ENCODE peak calls at places on chromosomes 6 and 20, in seven cellular contexts. One of them, this sample, is unnamed.

GRCh38 chr20:21450572-21450971 is 53.2 kb upstream of the NKX2-4 start:
- DNase-seq in A549: peak; percentile 22
- DNase-seq in H1: no peak
- DNase-seq in HepG2: peak; percentile 17
- DNase-seq in upper lobe of left lung: no peak
- DNase-seq in tibial nerve: no peak
- DNase-seq in ovary: no peak
- DNase-seq in this sample: no peak

GRCh38 chr6:147209762-147210449 is 5.7 kb downstream of the STXBP5 start:
- DNase-seq in A549: no peak
- DNase-seq in H1: no peak
- DNase-seq in HepG2: no peak
- DNase-seq in upper lobe of left lung: no peak
- DNase-seq in tibial nerve: no peak
- DNase-seq in ovary: no peak
- DNase-seq in this sample: no peak

GRCh38 chr6:88631830-88632229 is 331.6 kb downstream of the RNGTT start:
- DNase-seq in A549: no peak
- DNase-seq in H1: no peak
- DNase-seq in HepG2: no peak
- DNase-seq in upper lobe of left lung: no peak
- DNase-seq in tibial nerve: no peak
- DNase-seq in ovary: no peak
- DNase-seq in this sample: no peak

GRCh38 chr6:44898296-44898930 is 429.7 kb upstream of the RUNX2 start:
- DNase-seq in A549: no peak
- DNase-seq in H1: peak; percentile 43
- DNase-seq in HepG2: no peak
- DNase-seq in upper lobe of left lung: peak; percentile 42
- DNase-seq in tibial nerve: no peak
- DNase-seq in ovary: no peak
- DNase-seq in this sample: no peak

GRCh38 chr6:105402090-105402980 is 547 bp downstream of the PREP start:
- DNase-seq in A549: peak; percentile 41
- DNase-seq in H1: peak; percentile 78
- DNase-seq in HepG2: peak; percentile 25
- DNase-seq in upper lobe of left lung: no peak
- DNase-seq in tibial nerve: peak; percentile 26
- DNase-seq in ovary: no peak
- DNase-seq in this sample: peak; percentile 65

GRCh38 chr6:37569999-37570776 is 70.5 kb upstream of the CCDC167 start:
- DNase-seq in A549: no peak
- DNase-seq in H1: no peak
- DNase-seq in HepG2: no peak
- DNase-seq in upper lobe of left lung: no peak
- DNase-seq in tibial nerve: no peak
- DNase-seq in ovary: no peak
- DNase-seq in this sample: no peak

GRCh38 chr6:105459049-105459448 is 56.2 kb upstream of the PREP start:
- DNase-seq in A549: no peak
- DNase-seq in H1: no peak
- DNase-seq in HepG2: no peak
- DNase-seq in upper lobe of left lung: no peak
- DNase-seq in tibial nerve: no peak
- DNase-seq in ovary: no peak
- DNase-seq in this sample: no peak

GRCh38 chr20:31670371-31671228 is 32.9 kb downstream of the COX4I2 start:
- DNase-seq in A549: no peak
- DNase-seq in H1: no peak
- DNase-seq in HepG2: no peak
- DNase-seq in upper lobe of left lung: no peak
- DNase-seq in tibial nerve: peak; percentile 44
- DNase-seq in ovary: no peak
- DNase-seq in this sample: peak; percentile 87

GRCh38 chr20:3721912-3722311 is 9.5 kb upstream of the SIGLEC1 start:
- DNase-seq in A549: no peak
- DNase-seq in H1: no peak
- DNase-seq in HepG2: no peak
- DNase-seq in upper lobe of left lung: no peak
- DNase-seq in tibial nerve: no peak
- DNase-seq in ovary: no peak
- DNase-seq in this sample: no peak

GRCh38 chr6:33672808-33673207 is 38.7 kb downstream of the UQCC2 start:
- DNase-seq in A549: peak; percentile 85
- DNase-seq in H1: no peak
- DNase-seq in HepG2: peak; percentile 78
- DNase-seq in upper lobe of left lung: no peak
- DNase-seq in tibial nerve: peak; percentile 92
- DNase-seq in ovary: peak; percentile 84
- DNase-seq in this sample: no peak

GRCh38 chr6:47047479-47048411 is 5.6 kb upstream of the ADGRF1 start:
- DNase-seq in A549: peak; percentile 83
- DNase-seq in H1: peak; percentile 56
- DNase-seq in HepG2: peak; percentile 95
- DNase-seq in upper lobe of left lung: no peak
- DNase-seq in tibial nerve: peak; percentile 74
- DNase-seq in ovary: peak; percentile 21
- DNase-seq in this sample: no peak

GRCh38 chr6:135600086-135600702 is 102.7 kb upstream of the AHI1 start:
- DNase-seq in A549: no peak
- DNase-seq in H1: no peak
- DNase-seq in HepG2: no peak
- DNase-seq in upper lobe of left lung: no peak
- DNase-seq in tibial nerve: no peak
- DNase-seq in ovary: no peak
- DNase-seq in this sample: no peak

GRCh38 chr6:9766240-9766915 is 648.5 kb downstream of the TFAP2A start:
- DNase-seq in A549: peak; percentile 60
- DNase-seq in H1: no peak
- DNase-seq in HepG2: no peak
- DNase-seq in upper lobe of left lung: no peak
- DNase-seq in tibial nerve: no peak
- DNase-seq in ovary: no peak
- DNase-seq in this sample: no peak

GRCh38 chr6:31139599-31139998 is 733 bp upstream of the PSORS1C2 start:
- DNase-seq in A549: peak; percentile 22
- DNase-seq in H1: no peak
- DNase-seq in HepG2: no peak
- DNase-seq in upper lobe of left lung: no peak
- DNase-seq in tibial nerve: no peak
- DNase-seq in ovary: no peak
- DNase-seq in this sample: no peak

GRCh38 chr6:147904416-147904815 is 395.9 kb downstream of the SAMD5 start:
- DNase-seq in A549: no peak
- DNase-seq in H1: no peak
- DNase-seq in HepG2: no peak
- DNase-seq in upper lobe of left lung: no peak
- DNase-seq in tibial nerve: no peak
- DNase-seq in ovary: no peak
- DNase-seq in this sample: no peak

GRCh38 chr20:17568045-17568788 is 1.7 kb upstream of the DSTN start:
- DNase-seq in A549: no peak
- DNase-seq in H1: no peak
- DNase-seq in HepG2: no peak
- DNase-seq in upper lobe of left lung: no peak
- DNase-seq in tibial nerve: no peak
- DNase-seq in ovary: no peak
- DNase-seq in this sample: no peak

GRCh38 chr6:75755704-75756103 is 6.7 kb downstream of the MYO6 start:
- DNase-seq in A549: no peak
- DNase-seq in H1: no peak
- DNase-seq in HepG2: no peak
- DNase-seq in upper lobe of left lung: no peak
- DNase-seq in tibial nerve: no peak
- DNase-seq in ovary: no peak
- DNase-seq in this sample: no peak

GRCh38 chr20:24018796-24019195 is 30.2 kb upstream of the GGTLC1 start:
- DNase-seq in A549: peak; percentile 49
- DNase-seq in H1: no peak
- DNase-seq in HepG2: no peak
- DNase-seq in upper lobe of left lung: no peak
- DNase-seq in tibial nerve: no peak
- DNase-seq in ovary: no peak
- DNase-seq in this sample: no peak

GRCh38 chr6:82078286-82078908 is 169.1 kb downstream of the IBTK start:
- DNase-seq in A549: no peak
- DNase-seq in H1: no peak
- DNase-seq in HepG2: no peak
- DNase-seq in upper lobe of left lung: no peak
- DNase-seq in tibial nerve: no peak
- DNase-seq in ovary: no peak
- DNase-seq in this sample: no peak

GRCh38 chr20:1001981-1002681 is at the start of gene RSPO4:
- DNase-seq in A549: no peak
- DNase-seq in H1: peak; percentile 66
- DNase-seq in HepG2: no peak
- DNase-seq in upper lobe of left lung: peak; percentile 86
- DNase-seq in tibial nerve: no peak
- DNase-seq in ovary: no peak
- DNase-seq in this sample: peak; percentile 49

GRCh38 chr6:12064538-12064937 is 52.4 kb downstream of the HIVEP1 start:
- DNase-seq in A549: no peak
- DNase-seq in H1: no peak
- DNase-seq in HepG2: no peak
- DNase-seq in upper lobe of left lung: no peak
- DNase-seq in tibial nerve: no peak
- DNase-seq in ovary: no peak
- DNase-seq in this sample: no peak

GRCh38 chr6:11110921-11111768 is at the start of gene ERVFRD-1:
- DNase-seq in A549: no peak
- DNase-seq in H1: peak; percentile 38
- DNase-seq in HepG2: no peak
- DNase-seq in upper lobe of left lung: no peak
- DNase-seq in tibial nerve: no peak
- DNase-seq in ovary: no peak
- DNase-seq in this sample: no peak

GRCh38 chr20:25320035-25320800 is 70.4 kb downstream of the ABHD12 start:
- DNase-seq in A549: no peak
- DNase-seq in H1: no peak
- DNase-seq in HepG2: no peak
- DNase-seq in upper lobe of left lung: no peak
- DNase-seq in tibial nerve: no peak
- DNase-seq in ovary: no peak
- DNase-seq in this sample: peak; percentile 48
- TF ChIP-seq EP300 in A549: no peak
- TF ChIP-seq EP300 in H1: no peak
- TF ChIP-seq EP300 in HepG2: no peak
- TF ChIP-seq EP300 in upper lobe of left lung: no peak
- TF ChIP-seq EP300 in tibial nerve: no peak
- TF ChIP-seq EP300 in ovary: no peak
- TF ChIP-seq EP300 in this sample: no peak

DNA sequence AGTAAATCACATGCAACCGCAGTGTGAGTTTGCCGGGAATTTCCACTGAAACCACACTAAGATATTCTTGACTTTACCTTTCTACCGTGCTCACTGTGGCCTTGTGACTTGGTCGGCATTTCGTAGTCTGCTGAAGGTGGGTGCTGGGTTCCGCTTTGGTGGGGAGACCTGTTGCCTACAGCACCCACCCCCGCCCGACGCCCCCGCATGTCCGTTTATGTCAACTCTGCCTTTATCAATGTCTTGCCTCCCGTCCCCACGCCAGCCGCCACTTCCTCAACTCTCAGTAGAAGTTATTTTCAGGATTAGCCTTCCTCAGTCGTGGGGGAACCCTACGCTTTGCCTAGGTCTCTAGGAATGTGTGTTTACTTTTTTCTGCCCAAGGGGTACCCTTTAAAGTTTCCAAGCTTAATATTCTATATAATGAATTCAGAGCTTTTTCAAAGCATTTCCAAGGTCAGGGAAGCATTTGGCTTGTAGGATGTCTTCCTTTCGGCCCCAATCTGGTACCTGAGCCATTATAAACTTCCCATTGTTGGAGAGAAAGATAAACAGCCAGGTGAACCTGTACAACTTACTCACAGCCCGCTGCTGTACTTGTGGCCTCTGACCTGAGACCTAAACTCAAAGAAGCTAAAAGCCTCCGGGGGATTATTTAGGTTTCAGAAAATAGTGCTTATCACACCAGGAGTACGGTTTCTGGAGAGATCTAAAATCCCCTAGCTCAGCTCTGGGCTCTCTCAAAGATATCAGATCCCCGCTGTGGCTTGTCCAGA is 54.2 kb downstream of the TBC1D7 start:
- DNase-seq in A549: no peak
- DNase-seq in H1: no peak
- DNase-seq in HepG2: no peak
- DNase-seq in upper lobe of left lung: peak; percentile 83
- DNase-seq in tibial nerve: no peak
- DNase-seq in ovary: no peak
- DNase-seq in this sample: no peak
- TF ChIP-seq EP300 in A549: no peak
- TF ChIP-seq EP300 in H1: no peak
- TF ChIP-seq EP300 in HepG2: no peak
- TF ChIP-seq EP300 in upper lobe of left lung: no peak
- TF ChIP-seq EP300 in tibial nerve: no peak
- TF ChIP-seq EP300 in ovary: no peak
- TF ChIP-seq EP300 in this sample: no peak

DNA sequence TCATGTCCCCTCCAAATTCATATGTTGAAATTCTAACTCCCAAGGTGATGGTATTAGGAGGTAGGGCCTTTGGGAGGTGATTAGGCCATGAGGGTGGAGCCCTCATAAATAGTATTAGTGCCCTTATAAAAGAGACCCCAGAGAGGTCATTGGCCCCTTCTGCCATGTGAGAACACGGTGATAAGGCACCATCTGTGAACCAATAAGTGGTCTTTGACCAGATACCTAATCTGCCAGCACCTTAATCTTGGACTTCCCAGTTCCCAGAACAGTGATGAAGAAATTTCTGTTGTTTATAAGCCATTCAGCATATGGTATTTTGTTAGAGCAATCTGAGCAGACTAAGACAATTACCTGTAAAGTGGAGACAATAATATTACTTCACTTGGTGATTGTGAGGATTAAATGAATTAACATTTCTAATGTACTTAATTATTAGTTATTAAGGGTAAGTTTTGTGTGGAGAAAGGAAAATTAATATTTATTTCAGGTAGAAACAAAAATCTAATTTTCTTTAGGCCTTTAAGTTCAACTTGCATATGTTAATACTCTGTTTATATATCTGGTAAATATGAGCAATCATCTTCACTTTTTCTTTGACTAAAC is 7.1 kb downstream of the RNF182 start:
- DNase-seq in A549: no peak
- DNase-seq in H1: no peak
- DNase-seq in HepG2: no peak
- DNase-seq in upper lobe of left lung: no peak
- DNase-seq in tibial nerve: no peak
- DNase-seq in ovary: no peak
- DNase-seq in this sample: no peak
- TF ChIP-seq EP300 in A549: no peak
- TF ChIP-seq EP300 in H1: no peak
- TF ChIP-seq EP300 in HepG2: no peak
- TF ChIP-seq EP300 in upper lobe of left lung: no peak
- TF ChIP-seq EP300 in tibial nerve: no peak
- TF ChIP-seq EP300 in ovary: no peak
- TF ChIP-seq EP300 in this sample: no peak

DNA sequence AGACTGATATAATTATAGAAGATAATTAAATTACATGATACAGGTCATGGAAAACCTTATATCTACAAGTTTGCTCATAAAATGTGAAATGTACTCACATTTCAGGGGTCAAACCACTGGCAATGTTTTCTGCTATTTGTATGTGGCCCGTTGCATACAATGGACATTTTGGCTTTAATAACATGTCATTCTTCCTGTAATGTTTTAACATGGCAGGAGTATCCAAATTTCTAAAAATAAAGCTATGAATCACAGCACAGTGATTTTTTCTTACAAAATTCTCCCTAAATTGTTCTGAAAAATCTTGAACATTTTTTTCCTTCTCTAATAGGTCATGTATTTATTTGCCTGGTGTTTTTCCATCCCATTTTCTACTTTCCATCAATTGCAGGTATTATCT is 305.7 kb downstream of the SMOC2 start:
- DNase-seq in A549: no peak
- DNase-seq in H1: no peak
- DNase-seq in HepG2: no peak
- DNase-seq in upper lobe of left lung: no peak
- DNase-seq in tibial nerve: no peak
- DNase-seq in ovary: no peak
- DNase-seq in this sample: no peak
- TF ChIP-seq EP300 in A549: no peak
- TF ChIP-seq EP300 in H1: no peak
- TF ChIP-seq EP300 in HepG2: no peak
- TF ChIP-seq EP300 in upper lobe of left lung: no peak
- TF ChIP-seq EP300 in tibial nerve: no peak
- TF ChIP-seq EP300 in ovary: no peak
- TF ChIP-seq EP300 in this sample: no peak